ENCODE peak calls at places on chromosome 7, in ten cellular contexts. One of them, this sample, is unnamed.

GRCh38 chr7:23356726-23357125 is 57.6 kb downstream of the MALSU1 start:
- DNase-seq in effector CD4-positive, alpha-beta T cell: no peak
- DNase-seq in activated effector memory CD4-positive, alpha-beta T cell treated with Interleukin-2 at 50 U/mL for 16 hours: no peak
- DNase-seq in GM19239: no peak
- DNase-seq in stimulated activated CD8-positive, alpha-beta memory T cell treated with anti-CD3 and anti-CD28 coated beads, Interleukin-4, amount 100 ng/mL, for 48 hours: no peak
- DNase-seq in GM20000: no peak
- DNase-seq in activated naive CD4-positive, alpha-beta T cell: no peak
- DNase-seq in NCI-H345: no peak
- DNase-seq in fibroblast of mammary gland: peak
- DNase-seq in kidney epithelial cell: no peak
- DNase-seq in this sample: no peak

GRCh38 chr7:70037171-70037933 is 439.1 kb downstream of the AUTS2 start:
- DNase-seq in kidney epithelial cell: no peak
- DNase-seq in NCI-H345: no peak
- DNase-seq in effector CD4-positive, alpha-beta T cell: no peak
- DNase-seq in activated naive CD4-positive, alpha-beta T cell: no peak
- DNase-seq in stimulated activated CD8-positive, alpha-beta memory T cell treated with anti-CD3 and anti-CD28 coated beads, Interleukin-4, amount 100 ng/mL, for 48 hours: no peak
- DNase-seq in GM19239: no peak
- DNase-seq in fibroblast of mammary gland: peak
- DNase-seq in activated effector memory CD4-positive, alpha-beta T cell treated with Interleukin-2 at 50 U/mL for 16 hours: no peak
- DNase-seq in GM20000: no peak
- DNase-seq in this sample: no peak

GRCh38 chr7:101973130-101973529 is 155.7 kb downstream of the CUX1 start:
- DNase-seq in GM19239: no peak
- DNase-seq in stimulated activated CD8-positive, alpha-beta memory T cell treated with anti-CD3 and anti-CD28 coated beads, Interleukin-4, amount 100 ng/mL, for 48 hours: no peak
- DNase-seq in GM20000: no peak
- DNase-seq in NCI-H345: no peak
- DNase-seq in effector CD4-positive, alpha-beta T cell: no peak
- DNase-seq in activated naive CD4-positive, alpha-beta T cell: no peak
- DNase-seq in kidney epithelial cell: no peak
- DNase-seq in activated effector memory CD4-positive, alpha-beta T cell treated with Interleukin-2 at 50 U/mL for 16 hours: no peak
- DNase-seq in fibroblast of mammary gland: peak
- DNase-seq in this sample: no peak

GRCh38 chr7:49520971-49521370 is 252.5 kb upstream of the VWC2 start:
- DNase-seq in fibroblast of mammary gland: no peak
- DNase-seq in kidney epithelial cell: no peak
- DNase-seq in GM20000: no peak
- DNase-seq in stimulated activated CD8-positive, alpha-beta memory T cell treated with anti-CD3 and anti-CD28 coated beads, Interleukin-4, amount 100 ng/mL, for 48 hours: no peak
- DNase-seq in activated effector memory CD4-positive, alpha-beta T cell treated with Interleukin-2 at 50 U/mL for 16 hours: no peak
- DNase-seq in activated naive CD4-positive, alpha-beta T cell: no peak
- DNase-seq in NCI-H345: no peak
- DNase-seq in GM19239: no peak
- DNase-seq in effector CD4-positive, alpha-beta T cell: no peak
- DNase-seq in this sample: no peak

GRCh38 chr7:155058861-155059355 is 11.2 kb upstream of the HTR5A start:
- DNase-seq in effector CD4-positive, alpha-beta T cell: no peak
- DNase-seq in fibroblast of mammary gland: no peak
- DNase-seq in kidney epithelial cell: no peak
- DNase-seq in activated effector memory CD4-positive, alpha-beta T cell treated with Interleukin-2 at 50 U/mL for 16 hours: no peak
- DNase-seq in GM20000: no peak
- DNase-seq in NCI-H345: no peak
- DNase-seq in stimulated activated CD8-positive, alpha-beta memory T cell treated with anti-CD3 and anti-CD28 coated beads, Interleukin-4, amount 100 ng/mL, for 48 hours: no peak
- DNase-seq in GM19239: no peak
- DNase-seq in activated naive CD4-positive, alpha-beta T cell: no peak
- DNase-seq in this sample: no peak

GRCh38 chr7:130781346-130781745 is 47.3 kb upstream of the KLF14 start:
- DNase-seq in kidney epithelial cell: no peak
- DNase-seq in activated naive CD4-positive, alpha-beta T cell: no peak
- DNase-seq in GM19239: no peak
- DNase-seq in NCI-H345: no peak
- DNase-seq in fibroblast of mammary gland: no peak
- DNase-seq in GM20000: no peak
- DNase-seq in effector CD4-positive, alpha-beta T cell: no peak
- DNase-seq in stimulated activated CD8-positive, alpha-beta memory T cell treated with anti-CD3 and anti-CD28 coated beads, Interleukin-4, amount 100 ng/mL, for 48 hours: no peak
- DNase-seq in activated effector memory CD4-positive, alpha-beta T cell treated with Interleukin-2 at 50 U/mL for 16 hours: no peak
- DNase-seq in this sample: no peak

GRCh38 chr7:115195208-115195607 is 273.3 kb downstream of the MDFIC start:
- DNase-seq in stimulated activated CD8-positive, alpha-beta memory T cell treated with anti-CD3 and anti-CD28 coated beads, Interleukin-4, amount 100 ng/mL, for 48 hours: no peak
- DNase-seq in GM19239: no peak
- DNase-seq in GM20000: no peak
- DNase-seq in effector CD4-positive, alpha-beta T cell: no peak
- DNase-seq in NCI-H345: no peak
- DNase-seq in kidney epithelial cell: no peak
- DNase-seq in fibroblast of mammary gland: no peak
- DNase-seq in activated effector memory CD4-positive, alpha-beta T cell treated with Interleukin-2 at 50 U/mL for 16 hours: no peak
- DNase-seq in activated naive CD4-positive, alpha-beta T cell: no peak
- DNase-seq in this sample: no peak

GRCh38 chr7:144717720-144718119 is 118.1 kb downstream of the TPK1 start:
- DNase-seq in NCI-H345: no peak
- DNase-seq in activated effector memory CD4-positive, alpha-beta T cell treated with Interleukin-2 at 50 U/mL for 16 hours: no peak
- DNase-seq in GM20000: no peak
- DNase-seq in GM19239: no peak
- DNase-seq in fibroblast of mammary gland: no peak
- DNase-seq in effector CD4-positive, alpha-beta T cell: no peak
- DNase-seq in activated naive CD4-positive, alpha-beta T cell: no peak
- DNase-seq in kidney epithelial cell: no peak
- DNase-seq in stimulated activated CD8-positive, alpha-beta memory T cell treated with anti-CD3 and anti-CD28 coated beads, Interleukin-4, amount 100 ng/mL, for 48 hours: no peak
- DNase-seq in this sample: no peak

GRCh38 chr7:34928052-34928451 is 109.2 kb downstream of the DPY19L1 start:
- DNase-seq in GM20000: no peak
- DNase-seq in fibroblast of mammary gland: peak
- DNase-seq in kidney epithelial cell: no peak
- DNase-seq in GM19239: no peak
- DNase-seq in NCI-H345: peak
- DNase-seq in activated effector memory CD4-positive, alpha-beta T cell treated with Interleukin-2 at 50 U/mL for 16 hours: no peak
- DNase-seq in effector CD4-positive, alpha-beta T cell: peak
- DNase-seq in stimulated activated CD8-positive, alpha-beta memory T cell treated with anti-CD3 and anti-CD28 coated beads, Interleukin-4, amount 100 ng/mL, for 48 hours: peak
- DNase-seq in activated naive CD4-positive, alpha-beta T cell: peak
- DNase-seq in this sample: no peak

GRCh38 chr7:519429-519973 is at the start of gene PDGFA:
- DNase-seq in GM20000: peak
- DNase-seq in stimulated activated CD8-positive, alpha-beta memory T cell treated with anti-CD3 and anti-CD28 coated beads, Interleukin-4, amount 100 ng/mL, for 48 hours: no peak
- DNase-seq in kidney epithelial cell: no peak
- DNase-seq in effector CD4-positive, alpha-beta T cell: no peak
- DNase-seq in GM19239: no peak
- DNase-seq in NCI-H345: peak
- DNase-seq in fibroblast of mammary gland: peak
- DNase-seq in activated effector memory CD4-positive, alpha-beta T cell treated with Interleukin-2 at 50 U/mL for 16 hours: no peak
- DNase-seq in activated naive CD4-positive, alpha-beta T cell: no peak
- DNase-seq in this sample: no peak

GRCh38 chr7:94145602-94146001 is 141.4 kb upstream of the BET1 start:
- DNase-seq in NCI-H345: no peak
- DNase-seq in activated effector memory CD4-positive, alpha-beta T cell treated with Interleukin-2 at 50 U/mL for 16 hours: no peak
- DNase-seq in GM19239: no peak
- DNase-seq in effector CD4-positive, alpha-beta T cell: no peak
- DNase-seq in kidney epithelial cell: no peak
- DNase-seq in stimulated activated CD8-positive, alpha-beta memory T cell treated with anti-CD3 and anti-CD28 coated beads, Interleukin-4, amount 100 ng/mL, for 48 hours: no peak
- DNase-seq in GM20000: no peak
- DNase-seq in fibroblast of mammary gland: peak
- DNase-seq in activated naive CD4-positive, alpha-beta T cell: no peak
- DNase-seq in this sample: no peak

GRCh38 chr7:131493559-131493958 is 62.9 kb downstream of the PODXL start:
- DNase-seq in stimulated activated CD8-positive, alpha-beta memory T cell treated with anti-CD3 and anti-CD28 coated beads, Interleukin-4, amount 100 ng/mL, for 48 hours: no peak
- DNase-seq in activated effector memory CD4-positive, alpha-beta T cell treated with Interleukin-2 at 50 U/mL for 16 hours: no peak
- DNase-seq in GM20000: no peak
- DNase-seq in effector CD4-positive, alpha-beta T cell: no peak
- DNase-seq in fibroblast of mammary gland: no peak
- DNase-seq in GM19239: no peak
- DNase-seq in activated naive CD4-positive, alpha-beta T cell: no peak
- DNase-seq in NCI-H345: no peak
- DNase-seq in kidney epithelial cell: no peak
- DNase-seq in this sample: no peak

GRCh38 chr7:102279537-102280400 is 6.9 kb upstream of the SH2B2 start:
- DNase-seq in effector CD4-positive, alpha-beta T cell: peak
- DNase-seq in activated naive CD4-positive, alpha-beta T cell: peak
- DNase-seq in activated effector memory CD4-positive, alpha-beta T cell treated with Interleukin-2 at 50 U/mL for 16 hours: peak
- DNase-seq in GM19239: peak
- DNase-seq in GM20000: peak
- DNase-seq in fibroblast of mammary gland: peak
- DNase-seq in NCI-H345: peak
- DNase-seq in kidney epithelial cell: no peak
- DNase-seq in stimulated activated CD8-positive, alpha-beta memory T cell treated with anti-CD3 and anti-CD28 coated beads, Interleukin-4, amount 100 ng/mL, for 48 hours: peak
- DNase-seq in this sample: peak

GRCh38 chr7:95322396-95322795 is 1.9 kb downstream of the PON1 start:
- DNase-seq in activated naive CD4-positive, alpha-beta T cell: no peak
- DNase-seq in NCI-H345: no peak
- DNase-seq in stimulated activated CD8-positive, alpha-beta memory T cell treated with anti-CD3 and anti-CD28 coated beads, Interleukin-4, amount 100 ng/mL, for 48 hours: no peak
- DNase-seq in GM19239: no peak
- DNase-seq in fibroblast of mammary gland: no peak
- DNase-seq in GM20000: no peak
- DNase-seq in effector CD4-positive, alpha-beta T cell: no peak
- DNase-seq in kidney epithelial cell: no peak
- DNase-seq in activated effector memory CD4-positive, alpha-beta T cell treated with Interleukin-2 at 50 U/mL for 16 hours: no peak
- DNase-seq in this sample: no peak

GRCh38 chr7:2502647-2502966 is 17.0 kb upstream of the LFNG start:
- DNase-seq in fibroblast of mammary gland: no peak
- DNase-seq in activated naive CD4-positive, alpha-beta T cell: no peak
- DNase-seq in GM19239: no peak
- DNase-seq in effector CD4-positive, alpha-beta T cell: no peak
- DNase-seq in activated effector memory CD4-positive, alpha-beta T cell treated with Interleukin-2 at 50 U/mL for 16 hours: no peak
- DNase-seq in kidney epithelial cell: no peak
- DNase-seq in GM20000: no peak
- DNase-seq in NCI-H345: no peak
- DNase-seq in stimulated activated CD8-positive, alpha-beta memory T cell treated with anti-CD3 and anti-CD28 coated beads, Interleukin-4, amount 100 ng/mL, for 48 hours: no peak
- DNase-seq in this sample: no peak

GRCh38 chr7:149624006-149624405 is 126.4 kb upstream of the ZNF746 start:
- DNase-seq in activated naive CD4-positive, alpha-beta T cell: peak
- DNase-seq in fibroblast of mammary gland: peak
- DNase-seq in activated effector memory CD4-positive, alpha-beta T cell treated with Interleukin-2 at 50 U/mL for 16 hours: peak
- DNase-seq in effector CD4-positive, alpha-beta T cell: peak
- DNase-seq in stimulated activated CD8-positive, alpha-beta memory T cell treated with anti-CD3 and anti-CD28 coated beads, Interleukin-4, amount 100 ng/mL, for 48 hours: peak
- DNase-seq in GM19239: no peak
- DNase-seq in GM20000: peak
- DNase-seq in NCI-H345: peak
- DNase-seq in kidney epithelial cell: no peak
- DNase-seq in this sample: no peak

GRCh38 chr7:116185956-116186355 is 24.4 kb upstream of the TES start:
- DNase-seq in stimulated activated CD8-positive, alpha-beta memory T cell treated with anti-CD3 and anti-CD28 coated beads, Interleukin-4, amount 100 ng/mL, for 48 hours: no peak
- DNase-seq in activated effector memory CD4-positive, alpha-beta T cell treated with Interleukin-2 at 50 U/mL for 16 hours: no peak
- DNase-seq in GM19239: no peak
- DNase-seq in effector CD4-positive, alpha-beta T cell: no peak
- DNase-seq in fibroblast of mammary gland: peak
- DNase-seq in activated naive CD4-positive, alpha-beta T cell: no peak
- DNase-seq in NCI-H345: no peak
- DNase-seq in kidney epithelial cell: no peak
- DNase-seq in GM20000: no peak
- DNase-seq in this sample: no peak

GRCh38 chr7:26853788-26854393 is 10.5 kb downstream of the SKAP2 start:
- DNase-seq in fibroblast of mammary gland: peak
- DNase-seq in GM19239: no peak
- DNase-seq in GM20000: no peak
- DNase-seq in NCI-H345: no peak
- DNase-seq in activated naive CD4-positive, alpha-beta T cell: no peak
- DNase-seq in kidney epithelial cell: no peak
- DNase-seq in stimulated activated CD8-positive, alpha-beta memory T cell treated with anti-CD3 and anti-CD28 coated beads, Interleukin-4, amount 100 ng/mL, for 48 hours: no peak
- DNase-seq in activated effector memory CD4-positive, alpha-beta T cell treated with Interleukin-2 at 50 U/mL for 16 hours: no peak
- DNase-seq in effector CD4-positive, alpha-beta T cell: no peak
- DNase-seq in this sample: peak

GRCh38 chr7:66754541-66754940 is 14.0 kb downstream of the RABGEF1 start:
- DNase-seq in fibroblast of mammary gland: no peak
- DNase-seq in kidney epithelial cell: no peak
- DNase-seq in activated naive CD4-positive, alpha-beta T cell: no peak
- DNase-seq in GM19239: no peak
- DNase-seq in NCI-H345: no peak
- DNase-seq in GM20000: no peak
- DNase-seq in effector CD4-positive, alpha-beta T cell: no peak
- DNase-seq in stimulated activated CD8-positive, alpha-beta memory T cell treated with anti-CD3 and anti-CD28 coated beads, Interleukin-4, amount 100 ng/mL, for 48 hours: no peak
- DNase-seq in activated effector memory CD4-positive, alpha-beta T cell treated with Interleukin-2 at 50 U/mL for 16 hours: no peak
- DNase-seq in this sample: no peak

GRCh38 chr7:128841961-128842673 is 11.9 kb downstream of the FLNC start:
- DNase-seq in fibroblast of mammary gland: peak
- DNase-seq in GM19239: peak
- DNase-seq in effector CD4-positive, alpha-beta T cell: peak
- DNase-seq in activated naive CD4-positive, alpha-beta T cell: peak
- DNase-seq in kidney epithelial cell: no peak
- DNase-seq in NCI-H345: peak
- DNase-seq in GM20000: peak
- DNase-seq in stimulated activated CD8-positive, alpha-beta memory T cell treated with anti-CD3 and anti-CD28 coated beads, Interleukin-4, amount 100 ng/mL, for 48 hours: peak
- DNase-seq in activated effector memory CD4-positive, alpha-beta T cell treated with Interleukin-2 at 50 U/mL for 16 hours: peak
- DNase-seq in this sample: no peak

GRCh38 chr7:100407285-100408180 is 21.0 kb downstream of the ZCWPW1 start:
- DNase-seq in activated naive CD4-positive, alpha-beta T cell: no peak
- DNase-seq in kidney epithelial cell: no peak
- DNase-seq in effector CD4-positive, alpha-beta T cell: peak
- DNase-seq in NCI-H345: peak
- DNase-seq in stimulated activated CD8-positive, alpha-beta memory T cell treated with anti-CD3 and anti-CD28 coated beads, Interleukin-4, amount 100 ng/mL, for 48 hours: peak
- DNase-seq in GM20000: peak
- DNase-seq in fibroblast of mammary gland: peak
- DNase-seq in GM19239: peak
- DNase-seq in activated effector memory CD4-positive, alpha-beta T cell treated with Interleukin-2 at 50 U/mL for 16 hours: no peak
- DNase-seq in this sample: peak

GRCh38 chr7:108581655-108582491 is 12.2 kb downstream of the DNAJB9 start:
- DNase-seq in NCI-H345: no peak
- DNase-seq in kidney epithelial cell: no peak
- DNase-seq in activated naive CD4-positive, alpha-beta T cell: no peak
- DNase-seq in stimulated activated CD8-positive, alpha-beta memory T cell treated with anti-CD3 and anti-CD28 coated beads, Interleukin-4, amount 100 ng/mL, for 48 hours: no peak
- DNase-seq in GM19239: no peak
- DNase-seq in GM20000: no peak
- DNase-seq in fibroblast of mammary gland: no peak
- DNase-seq in activated effector memory CD4-positive, alpha-beta T cell treated with Interleukin-2 at 50 U/mL for 16 hours: no peak
- DNase-seq in effector CD4-positive, alpha-beta T cell: no peak
- DNase-seq in this sample: no peak

GRCh38 chr7:82623812-82624211 is 180.2 kb upstream of the CACNA2D1 start:
- DNase-seq in activated naive CD4-positive, alpha-beta T cell: no peak
- DNase-seq in GM20000: no peak
- DNase-seq in kidney epithelial cell: no peak
- DNase-seq in activated effector memory CD4-positive, alpha-beta T cell treated with Interleukin-2 at 50 U/mL for 16 hours: no peak
- DNase-seq in NCI-H345: no peak
- DNase-seq in effector CD4-positive, alpha-beta T cell: no peak
- DNase-seq in GM19239: no peak
- DNase-seq in fibroblast of mammary gland: peak
- DNase-seq in stimulated activated CD8-positive, alpha-beta memory T cell treated with anti-CD3 and anti-CD28 coated beads, Interleukin-4, amount 100 ng/mL, for 48 hours: no peak
- DNase-seq in this sample: no peak

GRCh38 chr7:149226840-149227494 is 12.5 kb upstream of the ZNF212 start:
- DNase-seq in stimulated activated CD8-positive, alpha-beta memory T cell treated with anti-CD3 and anti-CD28 coated beads, Interleukin-4, amount 100 ng/mL, for 48 hours: no peak
- DNase-seq in activated effector memory CD4-positive, alpha-beta T cell treated with Interleukin-2 at 50 U/mL for 16 hours: no peak
- DNase-seq in GM19239: no peak
- DNase-seq in kidney epithelial cell: no peak
- DNase-seq in activated naive CD4-positive, alpha-beta T cell: no peak
- DNase-seq in NCI-H345: no peak
- DNase-seq in fibroblast of mammary gland: peak
- DNase-seq in effector CD4-positive, alpha-beta T cell: no peak
- DNase-seq in GM20000: no peak
- DNase-seq in this sample: no peak

GRCh38 chr7:33420311-33420710 is 290.9 kb downstream of the BBS9 start:
- DNase-seq in activated naive CD4-positive, alpha-beta T cell: no peak
- DNase-seq in GM20000: no peak
- DNase-seq in activated effector memory CD4-positive, alpha-beta T cell treated with Interleukin-2 at 50 U/mL for 16 hours: no peak
- DNase-seq in NCI-H345: no peak
- DNase-seq in effector CD4-positive, alpha-beta T cell: no peak
- DNase-seq in fibroblast of mammary gland: no peak
- DNase-seq in GM19239: no peak
- DNase-seq in kidney epithelial cell: no peak
- DNase-seq in stimulated activated CD8-positive, alpha-beta memory T cell treated with anti-CD3 and anti-CD28 coated beads, Interleukin-4, amount 100 ng/mL, for 48 hours: no peak
- DNase-seq in this sample: no peak

GRCh38 chr7:82625377-82625776 is 181.8 kb upstream of the CACNA2D1 start:
- DNase-seq in NCI-H345: no peak
- DNase-seq in fibroblast of mammary gland: peak
- DNase-seq in stimulated activated CD8-positive, alpha-beta memory T cell treated with anti-CD3 and anti-CD28 coated beads, Interleukin-4, amount 100 ng/mL, for 48 hours: no peak
- DNase-seq in GM20000: no peak
- DNase-seq in activated naive CD4-positive, alpha-beta T cell: no peak
- DNase-seq in kidney epithelial cell: no peak
- DNase-seq in effector CD4-positive, alpha-beta T cell: no peak
- DNase-seq in activated effector memory CD4-positive, alpha-beta T cell treated with Interleukin-2 at 50 U/mL for 16 hours: no peak
- DNase-seq in GM19239: no peak
- DNase-seq in this sample: no peak

GRCh38 chr7:116588641-116589594 is 64.1 kb downstream of the CAV1 start:
- DNase-seq in NCI-H345: peak
- DNase-seq in fibroblast of mammary gland: peak
- DNase-seq in activated naive CD4-positive, alpha-beta T cell: no peak
- DNase-seq in kidney epithelial cell: no peak
- DNase-seq in GM19239: no peak
- DNase-seq in effector CD4-positive, alpha-beta T cell: no peak
- DNase-seq in stimulated activated CD8-positive, alpha-beta memory T cell treated with anti-CD3 and anti-CD28 coated beads, Interleukin-4, amount 100 ng/mL, for 48 hours: no peak
- DNase-seq in GM20000: peak
- DNase-seq in activated effector memory CD4-positive, alpha-beta T cell treated with Interleukin-2 at 50 U/mL for 16 hours: no peak
- DNase-seq in this sample: peak

GRCh38 chr7:108016841-108017775 is 14.1 kb upstream of the LAMB1 start:
- DNase-seq in activated effector memory CD4-positive, alpha-beta T cell treated with Interleukin-2 at 50 U/mL for 16 hours: no peak
- DNase-seq in GM19239: no peak
- DNase-seq in activated naive CD4-positive, alpha-beta T cell: no peak
- DNase-seq in NCI-H345: peak
- DNase-seq in effector CD4-positive, alpha-beta T cell: no peak
- DNase-seq in kidney epithelial cell: no peak
- DNase-seq in fibroblast of mammary gland: peak
- DNase-seq in GM20000: no peak
- DNase-seq in stimulated activated CD8-positive, alpha-beta memory T cell treated with anti-CD3 and anti-CD28 coated beads, Interleukin-4, amount 100 ng/mL, for 48 hours: no peak
- DNase-seq in this sample: peak

This sample was measured in NCI-H2227 treated with DMSO at 0.1 percent for 48 hours.